ENCODE peak calls at places on chromosomes 1 and 21, in six cellular contexts. One of them, this sample, is unnamed.

GRCh38 chr1:175702079-175702795 is 41.2 kb downstream of the TNR start:
- DNase-seq in fibroblast of mammary gland: no peak
- DNase-seq in activated CD8-positive, alpha-beta T cell treated with anti-CD3 and anti-CD28 coated beads for 36 hours: no peak
- DNase-seq in fibroblast of villous mesenchyme: no peak
- DNase-seq in AG04450: no peak
- DNase-seq in neural progenitor cell: peak; percentile 13
- DNase-seq in this sample: no peak

GRCh38 chr1:214902636-214903320 is 179.8 kb upstream of the KCNK2 start:
- DNase-seq in fibroblast of mammary gland: peak; percentile 81
- DNase-seq in activated CD8-positive, alpha-beta T cell treated with anti-CD3 and anti-CD28 coated beads for 36 hours: no peak
- DNase-seq in fibroblast of villous mesenchyme: peak; percentile 31
- DNase-seq in AG04450: no peak
- DNase-seq in neural progenitor cell: no peak
- DNase-seq in this sample: no peak

GRCh38 chr1:67700692-67701410 is 15.8 kb downstream of the GADD45A start:
- DNase-seq in fibroblast of mammary gland: no peak
- DNase-seq in activated CD8-positive, alpha-beta T cell treated with anti-CD3 and anti-CD28 coated beads for 36 hours: peak; percentile 71
- DNase-seq in fibroblast of villous mesenchyme: peak; percentile 68
- DNase-seq in AG04450: no peak
- DNase-seq in neural progenitor cell: peak; percentile 58
- DNase-seq in this sample: no peak

GRCh38 chr21:41894922-41895557 is 15.9 kb upstream of the PRDM15 start:
- DNase-seq in fibroblast of mammary gland: peak; percentile 52
- DNase-seq in activated CD8-positive, alpha-beta T cell treated with anti-CD3 and anti-CD28 coated beads for 36 hours: no peak
- DNase-seq in fibroblast of villous mesenchyme: peak; percentile 80
- DNase-seq in AG04450: peak; percentile 56
- DNase-seq in neural progenitor cell: no peak
- DNase-seq in this sample: peak; percentile 14

GRCh38 chr1:147099192-147099591 is 73.1 kb downstream of the PRKAB2 start:
- DNase-seq in fibroblast of mammary gland: no peak
- DNase-seq in activated CD8-positive, alpha-beta T cell treated with anti-CD3 and anti-CD28 coated beads for 36 hours: no peak
- DNase-seq in fibroblast of villous mesenchyme: no peak
- DNase-seq in AG04450: no peak
- DNase-seq in neural progenitor cell: no peak
- DNase-seq in this sample: no peak

GRCh38 chr1:216766633-216767325 is 43.5 kb upstream of the ESRRG start:
- DNase-seq in fibroblast of mammary gland: no peak
- DNase-seq in activated CD8-positive, alpha-beta T cell treated with anti-CD3 and anti-CD28 coated beads for 36 hours: no peak
- DNase-seq in fibroblast of villous mesenchyme: no peak
- DNase-seq in AG04450: no peak
- DNase-seq in neural progenitor cell: no peak
- DNase-seq in this sample: no peak

GRCh38 chr1:212964102-212964501 is 13.8 kb downstream of the VASH2 start:
- DNase-seq in fibroblast of mammary gland: no peak
- DNase-seq in activated CD8-positive, alpha-beta T cell treated with anti-CD3 and anti-CD28 coated beads for 36 hours: no peak
- DNase-seq in fibroblast of villous mesenchyme: no peak
- DNase-seq in AG04450: no peak
- DNase-seq in neural progenitor cell: no peak
- DNase-seq in this sample: no peak

GRCh38 chr1:99173900-99174299 is 90.4 kb upstream of the PLPPR4 start:
- DNase-seq in fibroblast of mammary gland: no peak
- DNase-seq in activated CD8-positive, alpha-beta T cell treated with anti-CD3 and anti-CD28 coated beads for 36 hours: no peak
- DNase-seq in fibroblast of villous mesenchyme: no peak
- DNase-seq in AG04450: no peak
- DNase-seq in neural progenitor cell: no peak
- DNase-seq in this sample: no peak

GRCh38 chr1:25748531-25749205 is 51.3 kb upstream of the SELENON start:
- DNase-seq in fibroblast of mammary gland: no peak
- DNase-seq in activated CD8-positive, alpha-beta T cell treated with anti-CD3 and anti-CD28 coated beads for 36 hours: no peak
- DNase-seq in fibroblast of villous mesenchyme: no peak
- DNase-seq in AG04450: no peak
- DNase-seq in neural progenitor cell: no peak
- DNase-seq in this sample: no peak

GRCh38 chr1:7576946-7577657 is 194.0 kb upstream of the VAMP3 start:
- DNase-seq in fibroblast of mammary gland: no peak
- DNase-seq in activated CD8-positive, alpha-beta T cell treated with anti-CD3 and anti-CD28 coated beads for 36 hours: no peak
- DNase-seq in fibroblast of villous mesenchyme: peak; percentile 17
- DNase-seq in AG04450: no peak
- DNase-seq in neural progenitor cell: peak; percentile 27
- DNase-seq in this sample: no peak

GRCh38 chr1:31984419-31985347 is 29.0 kb upstream of the KHDRBS1 start:
- DNase-seq in fibroblast of mammary gland: peak; percentile 53
- DNase-seq in activated CD8-positive, alpha-beta T cell treated with anti-CD3 and anti-CD28 coated beads for 36 hours: peak; percentile 55
- DNase-seq in fibroblast of villous mesenchyme: no peak
- DNase-seq in AG04450: no peak
- DNase-seq in neural progenitor cell: no peak
- DNase-seq in this sample: no peak

GRCh38 chr1:205972491-205973168 is 29.4 kb upstream of the SLC26A9 start:
- DNase-seq in fibroblast of mammary gland: no peak
- DNase-seq in activated CD8-positive, alpha-beta T cell treated with anti-CD3 and anti-CD28 coated beads for 36 hours: no peak
- DNase-seq in fibroblast of villous mesenchyme: no peak
- DNase-seq in AG04450: no peak
- DNase-seq in neural progenitor cell: peak; percentile 52
- DNase-seq in this sample: no peak

GRCh38 chr21:33011462-33011861 is 14.3 kb upstream of the OLIG2 start:
- DNase-seq in fibroblast of mammary gland: peak; percentile 95
- DNase-seq in activated CD8-positive, alpha-beta T cell treated with anti-CD3 and anti-CD28 coated beads for 36 hours: no peak
- DNase-seq in fibroblast of villous mesenchyme: peak; percentile 13
- DNase-seq in AG04450: peak; percentile 16
- DNase-seq in neural progenitor cell: no peak
- DNase-seq in this sample: no peak

GRCh38 chr1:145845144-145845513 is 301 bp upstream of the NUDT17 start:
- DNase-seq in fibroblast of mammary gland: no peak
- DNase-seq in activated CD8-positive, alpha-beta T cell treated with anti-CD3 and anti-CD28 coated beads for 36 hours: no peak
- DNase-seq in fibroblast of villous mesenchyme: no peak
- DNase-seq in AG04450: no peak
- DNase-seq in neural progenitor cell: no peak
- DNase-seq in this sample: no peak

GRCh38 chr21:15552914-15553491 is 176.8 kb upstream of the USP25 start:
- DNase-seq in fibroblast of mammary gland: peak; percentile 39
- DNase-seq in activated CD8-positive, alpha-beta T cell treated with anti-CD3 and anti-CD28 coated beads for 36 hours: no peak
- DNase-seq in fibroblast of villous mesenchyme: peak; percentile 17
- DNase-seq in AG04450: no peak
- DNase-seq in neural progenitor cell: no peak
- DNase-seq in this sample: no peak

GRCh38 chr1:76659171-76659940 is 207.9 kb upstream of the ST6GALNAC5 start:
- DNase-seq in fibroblast of mammary gland: peak; percentile 12
- DNase-seq in activated CD8-positive, alpha-beta T cell treated with anti-CD3 and anti-CD28 coated beads for 36 hours: no peak
- DNase-seq in fibroblast of villous mesenchyme: no peak
- DNase-seq in AG04450: no peak
- DNase-seq in neural progenitor cell: no peak
- DNase-seq in this sample: peak; percentile 36

GRCh38 chr1:108043712-108044111 is 78.7 kb upstream of the VAV3 start:
- DNase-seq in fibroblast of mammary gland: no peak
- DNase-seq in activated CD8-positive, alpha-beta T cell treated with anti-CD3 and anti-CD28 coated beads for 36 hours: no peak
- DNase-seq in fibroblast of villous mesenchyme: no peak
- DNase-seq in AG04450: no peak
- DNase-seq in neural progenitor cell: no peak
- DNase-seq in this sample: no peak

GRCh38 chr1:108047085-108047484 is 82.1 kb upstream of the VAV3 start:
- DNase-seq in fibroblast of mammary gland: no peak
- DNase-seq in activated CD8-positive, alpha-beta T cell treated with anti-CD3 and anti-CD28 coated beads for 36 hours: no peak
- DNase-seq in fibroblast of villous mesenchyme: no peak
- DNase-seq in AG04450: no peak
- DNase-seq in neural progenitor cell: no peak
- DNase-seq in this sample: no peak

GRCh38 chr1:108044318-108044717 is 79.3 kb upstream of the VAV3 start:
- DNase-seq in fibroblast of mammary gland: no peak
- DNase-seq in activated CD8-positive, alpha-beta T cell treated with anti-CD3 and anti-CD28 coated beads for 36 hours: no peak
- DNase-seq in fibroblast of villous mesenchyme: no peak
- DNase-seq in AG04450: no peak
- DNase-seq in neural progenitor cell: no peak
- DNase-seq in this sample: no peak

GRCh38 chr1:108045370-108045950 is 80.5 kb upstream of the VAV3 start:
- DNase-seq in fibroblast of mammary gland: no peak
- DNase-seq in activated CD8-positive, alpha-beta T cell treated with anti-CD3 and anti-CD28 coated beads for 36 hours: no peak
- DNase-seq in fibroblast of villous mesenchyme: no peak
- DNase-seq in AG04450: no peak
- DNase-seq in neural progenitor cell: no peak
- DNase-seq in this sample: no peak

DNA sequence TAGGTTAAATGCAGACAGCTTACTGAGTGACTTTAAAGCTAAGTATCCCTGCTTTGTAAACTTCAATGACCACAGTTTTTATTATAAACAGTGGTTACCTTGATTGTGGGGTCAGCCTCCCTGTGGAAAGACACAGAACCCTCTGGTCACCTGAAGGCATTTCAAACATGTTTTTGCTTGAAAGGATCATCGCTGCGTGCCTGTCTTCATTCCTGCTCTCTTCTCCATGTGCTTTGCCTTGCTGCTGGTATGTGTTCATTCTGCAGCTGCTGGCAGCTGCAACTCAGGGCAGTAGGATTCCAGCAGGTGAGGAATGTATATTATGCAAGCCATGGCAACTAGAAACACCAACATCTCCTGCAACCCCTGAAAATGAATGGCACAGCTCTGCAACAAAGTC is 81.0 kb upstream of the VAV3 start:
- DNase-seq in fibroblast of mammary gland: no peak
- DNase-seq in activated CD8-positive, alpha-beta T cell treated with anti-CD3 and anti-CD28 coated beads for 36 hours: no peak
- DNase-seq in fibroblast of villous mesenchyme: no peak
- DNase-seq in AG04450: no peak
- DNase-seq in neural progenitor cell: no peak
- DNase-seq in this sample: no peak
- TF ChIP-seq CTCF in fibroblast of mammary gland: no peak
- TF ChIP-seq CTCF in activated CD8-positive, alpha-beta T cell treated with anti-CD3 and anti-CD28 coated beads for 36 hours: no peak
- TF ChIP-seq CTCF in fibroblast of villous mesenchyme: no peak
- TF ChIP-seq CTCF in AG04450: no peak
- TF ChIP-seq CTCF in neural progenitor cell: no peak
- TF ChIP-seq CTCF in this sample: no peak

GRCh38 chr1:117683571-117684285 is 77.9 kb downstream of the TENT5C start:
- DNase-seq in fibroblast of mammary gland: peak; percentile 11
- DNase-seq in activated CD8-positive, alpha-beta T cell treated with anti-CD3 and anti-CD28 coated beads for 36 hours: no peak
- DNase-seq in fibroblast of villous mesenchyme: peak; percentile 19
- DNase-seq in AG04450: no peak
- DNase-seq in neural progenitor cell: no peak
- DNase-seq in this sample: no peak

GRCh38 chr1:117690230-117690629 is 84.4 kb downstream of the TENT5C start:
- DNase-seq in fibroblast of mammary gland: no peak
- DNase-seq in activated CD8-positive, alpha-beta T cell treated with anti-CD3 and anti-CD28 coated beads for 36 hours: no peak
- DNase-seq in fibroblast of villous mesenchyme: peak; percentile 49
- DNase-seq in AG04450: no peak
- DNase-seq in neural progenitor cell: no peak
- DNase-seq in this sample: no peak

GRCh38 chr1:117682372-117682771 is 76.5 kb downstream of the TENT5C start:
- DNase-seq in fibroblast of mammary gland: no peak
- DNase-seq in activated CD8-positive, alpha-beta T cell treated with anti-CD3 and anti-CD28 coated beads for 36 hours: no peak
- DNase-seq in fibroblast of villous mesenchyme: no peak
- DNase-seq in AG04450: no peak
- DNase-seq in neural progenitor cell: no peak
- DNase-seq in this sample: no peak

GRCh38 chr1:117686907-117687306 is 81.1 kb downstream of the TENT5C start:
- DNase-seq in fibroblast of mammary gland: peak; percentile 64
- DNase-seq in activated CD8-positive, alpha-beta T cell treated with anti-CD3 and anti-CD28 coated beads for 36 hours: no peak
- DNase-seq in fibroblast of villous mesenchyme: peak; percentile 69
- DNase-seq in AG04450: no peak
- DNase-seq in neural progenitor cell: no peak
- DNase-seq in this sample: no peak

DNA sequence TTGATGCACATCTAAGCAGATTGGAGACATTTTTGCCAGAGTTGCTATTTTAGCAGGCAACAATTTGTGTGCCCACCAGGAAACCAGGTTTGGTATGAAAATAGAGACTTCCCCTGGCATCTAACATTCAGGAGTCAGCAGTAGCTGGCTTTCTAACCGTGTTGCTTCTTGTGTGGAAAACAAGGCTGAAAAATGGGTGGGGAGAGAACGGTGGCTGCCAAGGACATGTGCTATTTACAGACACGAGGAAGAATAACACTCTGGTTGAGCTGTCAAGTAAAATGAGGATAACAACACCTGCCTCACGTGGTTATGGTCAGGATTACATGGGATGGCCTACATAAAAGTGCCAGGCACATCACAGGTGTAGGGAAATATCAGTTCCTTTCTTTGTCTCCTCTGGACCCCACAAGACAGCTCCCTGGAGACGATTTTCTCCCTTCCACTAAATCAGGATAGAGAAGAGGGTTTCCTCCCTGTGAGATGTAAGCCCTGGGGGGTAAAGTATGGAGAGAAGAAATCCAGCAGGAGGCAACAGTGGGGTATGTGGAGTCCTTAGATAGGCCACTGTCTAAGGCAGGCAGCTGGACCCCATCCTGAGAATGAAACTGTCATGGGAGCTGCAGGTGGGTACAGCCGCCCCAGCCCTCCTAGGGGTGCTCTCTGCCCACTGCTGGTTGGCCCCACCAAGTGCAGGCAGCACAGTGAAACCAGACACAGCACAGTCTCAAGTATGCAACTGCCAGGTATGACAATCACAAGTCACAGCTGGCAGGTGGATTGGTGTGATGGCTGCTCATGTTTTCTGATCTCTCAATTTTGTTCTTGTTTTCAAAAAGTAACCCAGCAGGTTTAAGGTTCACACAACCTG is 80.3 kb downstream of the TENT5C start:
- DNase-seq in fibroblast of mammary gland: no peak
- DNase-seq in activated CD8-positive, alpha-beta T cell treated with anti-CD3 and anti-CD28 coated beads for 36 hours: peak; percentile 13
- DNase-seq in fibroblast of villous mesenchyme: no peak
- DNase-seq in AG04450: no peak
- DNase-seq in neural progenitor cell: no peak
- DNase-seq in this sample: no peak
- TF ChIP-seq CTCF in fibroblast of mammary gland: no peak
- TF ChIP-seq CTCF in activated CD8-positive, alpha-beta T cell treated with anti-CD3 and anti-CD28 coated beads for 36 hours: no peak
- TF ChIP-seq CTCF in fibroblast of villous mesenchyme: no peak
- TF ChIP-seq CTCF in AG04450: no peak
- TF ChIP-seq CTCF in neural progenitor cell: no peak
- TF ChIP-seq CTCF in this sample: no peak

GRCh38 chr1:30353637-30354036 is 369.7 kb downstream of the MATN1 start:
- DNase-seq in fibroblast of mammary gland: peak; percentile 2
- DNase-seq in activated CD8-positive, alpha-beta T cell treated with anti-CD3 and anti-CD28 coated beads for 36 hours: no peak
- DNase-seq in fibroblast of villous mesenchyme: no peak
- DNase-seq in AG04450: no peak
- DNase-seq in neural progenitor cell: peak; percentile 50
- DNase-seq in this sample: no peak
- TF ChIP-seq CTCF in fibroblast of mammary gland: peak; percentile 24
- TF ChIP-seq CTCF in activated CD8-positive, alpha-beta T cell treated with anti-CD3 and anti-CD28 coated beads for 36 hours: no peak
- TF ChIP-seq CTCF in fibroblast of villous mesenchyme: no peak
- TF ChIP-seq CTCF in AG04450: peak; percentile 30
- TF ChIP-seq CTCF in neural progenitor cell: peak; percentile 52
- TF ChIP-seq CTCF in this sample: peak; percentile 38

DNA sequence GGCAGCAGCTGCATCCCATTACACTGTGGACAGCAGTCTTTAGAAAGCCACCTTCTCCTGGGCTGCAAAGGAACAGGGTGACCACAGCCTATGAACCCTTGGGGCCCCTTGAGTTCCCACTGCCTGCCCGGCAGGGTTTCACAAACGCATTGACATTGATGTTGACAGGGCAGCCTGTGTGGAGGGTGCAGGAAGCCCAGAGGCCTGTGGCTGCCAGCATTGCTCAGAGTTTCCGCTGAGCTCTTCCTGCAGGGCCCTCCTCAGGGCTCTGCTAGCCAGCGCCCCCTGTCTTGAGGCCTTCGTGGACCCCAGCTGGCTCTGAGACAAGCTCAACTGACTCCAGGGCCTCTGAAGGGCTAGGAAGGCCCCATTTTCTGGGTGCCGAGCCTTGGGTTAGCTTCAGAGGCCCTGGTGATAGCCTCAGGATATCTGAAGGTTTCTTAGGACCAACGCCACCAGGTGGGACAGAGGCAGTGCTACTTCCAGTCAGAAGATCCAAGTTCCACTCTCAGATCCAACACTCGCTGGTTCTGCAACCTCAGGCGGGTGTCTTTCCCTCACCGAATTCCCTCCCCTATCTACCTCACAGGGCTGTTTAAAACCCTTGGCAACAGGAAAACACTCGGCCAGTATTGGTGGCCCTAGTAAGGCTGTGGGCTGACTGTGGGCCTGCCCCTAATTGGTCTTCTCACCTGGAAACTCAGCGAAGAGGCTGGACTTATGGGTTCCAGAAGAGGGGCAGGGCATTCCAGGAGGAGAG is 27.2 kb upstream of the EPS8L3 start:
- DNase-seq in fibroblast of mammary gland: peak; percentile 41
- DNase-seq in activated CD8-positive, alpha-beta T cell treated with anti-CD3 and anti-CD28 coated beads for 36 hours: peak; percentile 95
- DNase-seq in fibroblast of villous mesenchyme: peak; percentile 59
- DNase-seq in AG04450: no peak
- DNase-seq in neural progenitor cell: peak; percentile 34
- DNase-seq in this sample: no peak
- TF ChIP-seq CTCF in fibroblast of mammary gland: no peak
- TF ChIP-seq CTCF in activated CD8-positive, alpha-beta T cell treated with anti-CD3 and anti-CD28 coated beads for 36 hours: peak; percentile 80
- TF ChIP-seq CTCF in fibroblast of villous mesenchyme: peak; percentile 49
- TF ChIP-seq CTCF in AG04450: peak; percentile 37
- TF ChIP-seq CTCF in neural progenitor cell: peak; percentile 23
- TF ChIP-seq CTCF in this sample: peak; percentile 19